ENCODE peak calls at places on chromosomes 2 and 18, in nine cellular contexts. Y is A549; N is breast epithelium; T is left colon; M is SW 1271; G is activated effector memory CD4-positive, alpha-beta T cell treated with anti-CD3 and anti-CD28 coated beads, Interleukin-2, amount 50 U/mL, for 16 hours; Z is T1000; C is H1; F is H9. Q is an unnamed sample.

GRCh38 chr2:235366390-235366789 is 127.5 kb upstream of the AGAP1 start:
- DNase-seq in C (no peak), G (no peak), N (no peak), Z (no peak), M (no peak), Y (no peak), T (no peak), F (no peak), Q (no peak)

GRCh38 chr2:124610141-124610540 is 585.1 kb downstream of the CNTNAP5 start:
- DNase-seq in F (no peak), G (no peak), Y (no peak), M (no peak), C (no peak), Z (no peak), N (no peak), T (no peak), Q (no peak)

GRCh38 chr2:199339826-199340605 is 117.7 kb downstream of the SATB2 start:
- DNase-seq in N (no peak), F (no peak), G (no peak), Z (no peak), T (no peak), Y (no peak), C (no peak), M (no peak), Q (no peak)

GRCh38 chr2:43745457-43745856 is 28.4 kb upstream of the DYNC2LI1 start:
- DNase-seq in Z (no peak), T (no peak), Y (no peak), N (no peak), G (no peak), C (no peak), M (no peak), F (no peak), Q (no peak)

GRCh38 chr2:239109041-239109915 is 261.4 kb downstream of the TWIST2 start:
- DNase-seq in C (no peak), Y (no peak), N (no peak), M (no peak), G (no peak), Z (no peak), F (no peak), T (peak; percentile 66), Q (no peak)

GRCh38 chr18:29651121-29651675 is 1391.3 kb downstream of the DSC3 start:
- DNase-seq in C (no peak), F (no peak), G (no peak), T (no peak), Y (no peak), M (no peak), Z (no peak), N (no peak), Q (no peak)

GRCh38 chr2:205386109-205386508 is 296.2 kb upstream of the NRP2 start:
- DNase-seq in M (no peak), C (no peak), N (no peak), Y (no peak), T (no peak), F (no peak), Z (no peak), G (no peak), Q (peak; percentile 50)

GRCh38 chr2:121694398-121695178 is 42.1 kb downstream of the NIFK start:
- DNase-seq in Z (no peak), F (no peak), G (no peak), M (no peak), Y (no peak), T (no peak), C (no peak), N (no peak), Q (no peak)

GRCh38 chr2:74481961-74482800 is 617 bp downstream of the CCDC142 start:
- DNase-seq in F (no peak), C (no peak), T (peak; percentile 43), Y (no peak), M (no peak), G (peak; percentile 84), Z (no peak), N (no peak), Q (no peak)

GRCh38 chr2:58973831-58974281 is 732.7 kb upstream of the FANCL start:
- DNase-seq in M (no peak), G (no peak), C (peak; percentile 43), Z (no peak), F (peak; percentile 55), Y (no peak), T (no peak), N (no peak), Q (no peak)

GRCh38 chr2:157827377-157827776 is 48.8 kb downstream of the ACVR1 start:
- DNase-seq in Y (no peak), C (no peak), M (no peak), G (no peak), F (no peak), T (no peak), N (no peak), Z (no peak), Q (no peak)

GRCh38 chr2:1736997-1737480 is 7.3 kb downstream of the PXDN start:
- DNase-seq in G (no peak), M (no peak), C (no peak), F (no peak), Y (no peak), N (peak; percentile 12), Z (no peak), T (no peak), Q (no peak)

GRCh38 chr2:83901322-83901721 is 557.8 kb downstream of the SUCLG1 start:
- DNase-seq in Z (no peak), C (no peak), N (no peak), Y (no peak), G (no peak), M (no peak), T (no peak), F (no peak), Q (no peak)

GRCh38 chr18:43563780-43564179 is 286.5 kb upstream of the SYT4 start:
- DNase-seq in N (no peak), C (no peak), G (no peak), F (peak; percentile 38), Z (no peak), Y (no peak), M (peak; percentile 1), T (no peak), Q (peak; percentile 51)

GRCh38 chr18:61992285-61992684 is 99.5 kb upstream of the RNF152 start:
- DNase-seq in C (no peak), N (no peak), F (no peak), G (no peak), M (peak; percentile 65), Z (no peak), T (no peak), Y (no peak), Q (peak; percentile 27)

GRCh38 chr18:6633370-6633769 is 96.1 kb upstream of the ARHGAP28 start:
- DNase-seq in M (no peak), T (no peak), Z (no peak), N (no peak), G (no peak), Y (no peak), F (peak; percentile 66), C (peak; percentile 36), Q (peak; percentile 7)

GRCh38 chr2:31980674-31981356 is 30.0 kb downstream of the MEMO1 start:
- DNase-seq in F (peak; percentile 33), G (no peak), M (no peak), Y (peak; percentile 36), C (no peak), N (no peak), Z (no peak), T (no peak), Q (peak; percentile 13)

GRCh38 chr2:212536385-212537310 is 2.0 kb downstream of the ERBB4 start:
- DNase-seq in T (no peak), N (no peak), Y (no peak), C (no peak), F (peak; percentile 54), G (no peak), Z (no peak), M (no peak), Q (no peak)